ENCODE peak calls at places on chromosomes 5 and 9, in ten cellular contexts. L, N, Z, U, E, T, S, A, Y and J are unnamed samples.

GRCh38 chr9:38671748-38672147 is 48.2 kb downstream of the FAM240B start:
- DNase-seq in Y (no peak), N (no peak), U (no peak), E (no peak), L (no peak), A (no peak), S (no peak), Z (no peak), T (no peak), J (no peak)

GRCh38 chr5:137315534-137316345 is 183.4 kb downstream of the SPOCK1 start:
- DNase-seq in U (no peak), E (no peak), Y (no peak), A (no peak), S (no peak), Z (no peak), T (no peak), L (no peak), N (no peak), J (no peak)

GRCh38 chr5:115374057-115374775 is 77.8 kb upstream of the CCDC112 start:
- DNase-seq in N (no peak), T (no peak), U (no peak), L (no peak), A (no peak), E (no peak), S (no peak), Y (peak), Z (no peak), J (no peak)

GRCh38 chr9:92097997-92098482 is 17.2 kb downstream of the SPTLC1 start:
- DNase-seq in L (no peak), Y (peak), Z (peak), U (no peak), N (peak), S (no peak), T (no peak), A (no peak), E (peak), J (peak)

GRCh38 chr9:14554866-14555265 is 138.4 kb downstream of the ZDHHC21 start:
- DNase-seq in A (no peak), N (no peak), S (no peak), Z (no peak), E (no peak), T (no peak), L (no peak), U (no peak), Y (no peak), J (no peak)

GRCh38 chr5:87074934-87075541 is 192.6 kb upstream of the RASA1 start:
- DNase-seq in T (peak), L (no peak), S (peak), Z (no peak), N (no peak), E (no peak), U (no peak), A (no peak), Y (peak), J (no peak)

GRCh38 chr5:154221371-154221896 is 30.9 kb downstream of the GALNT10 start:
- DNase-seq in A (peak), L (no peak), S (no peak), N (no peak), Z (no peak), T (peak), Y (peak), U (no peak), E (no peak), J (no peak)

GRCh38 chr5:143938230-143938629 is 126.3 kb downstream of the HMHB1 start:
- DNase-seq in T (no peak), E (no peak), N (no peak), Y (no peak), L (no peak), Z (no peak), A (no peak), S (no peak), U (no peak), J (no peak)